ENCODE peak calls at places on chromosomes 3 and 15, in eight cellular contexts. D is HT1080, J is GM19239, X is K562, M is NCI-H187, A is foreskin melanocyte, H is T follicular helper cell, R is GM13976. L is an unnamed sample.

GRCh38 chr15:67185621-67186225 is 68.7 kb downstream of the AAGAB start:
- DNase-seq in M (no peak), A (no peak), D (no peak), X (no peak), J (no peak), R (no peak), H (no peak), L (no peak)

GRCh38 chr3:48432411-48433371 is 2.8 kb upstream of the PLXNB1 start:
- DNase-seq in M (no peak), X (no peak), H (no peak), J (no peak), R (no peak), A (no peak), D (no peak), L (peak)

GRCh38 chr3:43246956-43247355 is 39.4 kb upstream of the SNRK start:
- DNase-seq in A (no peak), R (no peak), X (no peak), J (no peak), H (no peak), D (no peak), M (no peak), L (peak)

GRCh38 chr3:155560594-155560993 is 184.3 kb downstream of the PLCH1 start:
- DNase-seq in J (no peak), A (no peak), M (no peak), H (no peak), D (peak), R (no peak), X (no peak), L (no peak)

GRCh38 chr15:31390777-31391486 is 64.3 kb downstream of the KLF13 start:
- DNase-seq in R (peak), J (no peak), D (no peak), A (no peak), M (no peak), X (no peak), H (no peak), L (no peak)

GRCh38 chr3:11095932-11096265 is 58.4 kb upstream of the HRH1 start:
- DNase-seq in D (no peak), R (no peak), A (no peak), J (no peak), M (no peak), H (no peak), X (peak), L (no peak)

GRCh38 chr15:45689616-45690015 is 54.8 kb downstream of the SQOR start:
- DNase-seq in M (no peak), A (no peak), D (no peak), X (no peak), J (no peak), H (no peak), R (no peak), L (no peak)

GRCh38 chr15:29065571-29065970 is 179.8 kb downstream of the APBA2 start:
- DNase-seq in H (no peak), A (no peak), X (no peak), D (no peak), M (no peak), J (no peak), R (no peak), L (no peak)

GRCh38 chr3:58418227-58418626 is 15.4 kb downstream of the PDHB start:
- DNase-seq in A (no peak), R (no peak), J (no peak), D (no peak), X (no peak), M (no peak), H (no peak), L (no peak)

GRCh38 chr15:66997212-66997611 is 68.2 kb upstream of the SMAD3 start:
- DNase-seq in H (no peak), X (no peak), A (no peak), D (peak), R (no peak), J (no peak), M (no peak), L (no peak)

GRCh38 chr3:182973047-182973446 is 7.3 kb downstream of the DCUN1D1 start:
- DNase-seq in D (no peak), R (no peak), A (no peak), J (no peak), H (no peak), M (no peak), X (no peak), L (no peak)

GRCh38 chr3:141945726-141946125 is 69.3 kb downstream of the ATP1B3 start:
- DNase-seq in A (no peak), D (no peak), J (no peak), M (no peak), H (no peak), R (no peak), X (no peak), L (no peak)